ENCODE peak calls at places on chromosomes 16 and 17, in four cellular contexts. D is SK-N-SH, A is uterus, X is cardiac fibroblast. U is an unnamed sample.

GRCh38 chr17:41013606-41014005 is 4.7 kb upstream of the KRTAP3-1 start:
- DNase-seq in X (no peak), A (no peak), D (no peak), U (no peak)

GRCh38 chr17:8289103-8289397 is 580 bp downstream of the RANGRF start:
- DNase-seq in X (no peak), D (no peak), A (no peak), U (peak)

GRCh38 chr16:1125471-1125870 is 27.4 kb upstream of the CACNA1H start:
- DNase-seq in D (no peak), X (peak), A (no peak), U (peak)

GRCh38 chr16:86072328-86073102 is 173.6 kb downstream of the IRF8 start:
- DNase-seq in A (peak), X (peak), D (peak), U (peak)

GRCh38 chr16:35564148-35564547 is 2104.7 kb downstream of the TP53TG3F start:
- DNase-seq in D (no peak), A (no peak), X (no peak), U (no peak)

GRCh38 chr16:67311607-67312449 is 14.7 kb downstream of the KCTD19 start:
- DNase-seq in D (peak), X (peak), A (peak), U (peak)

GRCh38 chr16:65123846-65124513 is 2.1 kb upstream of the CDH11 start:
- DNase-seq in D (no peak), X (no peak), A (peak), U (no peak)

GRCh38 chr17:67063146-67063545 is 18.8 kb downstream of the CACNG1 start:
- DNase-seq in X (no peak), D (no peak), A (no peak), U (no peak)

GRCh38 chr17:6496116-6496481 is 51.8 kb downstream of the PIMREG start:
- DNase-seq in X (peak), A (no peak), D (no peak), U (no peak)

GRCh38 chr17:77526259-77526711 is 385.5 kb downstream of the SEC14L1 start:
- DNase-seq in D (no peak), A (no peak), X (no peak), U (no peak)

GRCh38 chr17:29664743-29665479 is 42.2 kb upstream of the CORO6 start:
- DNase-seq in X (peak), A (no peak), D (no peak), U (peak)

GRCh38 chr17:78831688-78832540 is 8.7 kb downstream of the USP36 start:
- DNase-seq in X (no peak), D (no peak), A (no peak), U (no peak)

GRCh38 chr16:77169650-77170236 is 21.2 kb upstream of the MON1B start:
- DNase-seq in X (peak), D (peak), A (no peak), U (peak)

GRCh38 chr17:56347646-56348045 is 194.4 kb downstream of the ANKFN1 start:
- DNase-seq in D (no peak), X (no peak), A (no peak), U (no peak)

GRCh38 chr16:67828651-67829050 is 13.5 kb upstream of the THAP11 start:
- DNase-seq in X (no peak), D (no peak), A (no peak), U (no peak)

GRCh38 chr16:74275031-74275636 is 21.5 kb upstream of the PSMD7 start:
- DNase-seq in X (peak), D (peak), A (no peak), U (peak)

GRCh38 chr17:31389673-31390381 is 1.6 kb upstream of the RAB11FIP4 start:
- DNase-seq in D (no peak), A (no peak), X (no peak), U (no peak)

GRCh38 chr17:8430966-8431365 is 4.7 kb upstream of the NDEL1 start:
- DNase-seq in A (peak), X (peak), D (no peak), U (peak)

GRCh38 chr17:30005709-30006320 is 64.4 kb downstream of the EFCAB5 start:
- DNase-seq in A (no peak), X (peak), D (no peak), U (no peak)

GRCh38 chr16:29877266-29877961 is 14.4 kb upstream of the CDIPT start:
- DNase-seq in X (peak), A (no peak), D (peak), U (no peak)

GRCh38 chr16:30092373-30093010 is 768 bp upstream of the TBX6 start:
- DNase-seq in D (peak), A (peak), X (peak), U (peak)

GRCh38 chr16:71648162-71648561 is 22.2 kb downstream of the MARVELD3 start:
- DNase-seq in D (no peak), X (no peak), A (no peak), U (no peak)

GRCh38 chr17:4433515-4434031 is at the start of gene SPNS3:
- DNase-seq in D (no peak), X (no peak), A (no peak), U (no peak)

GRCh38 chr16:53530046-53530445 is 27.0 kb upstream of the AKTIP start:
- DNase-seq in D (peak), A (no peak), X (no peak), U (no peak)

GRCh38 chr17:63772801-63773271 is 561 bp downstream of the CCDC47 start:
- DNase-seq in D (peak), A (no peak), X (peak), U (peak)

GRCh38 chr16:4477966-4478365 is 1.8 kb downstream of the HMOX2 start:
- DNase-seq in A (no peak), D (peak), X (peak), U (peak)

GRCh38 chr17:63433746-63434591 is 12.1 kb downstream of the CYB561 start:
- DNase-seq in D (peak), X (peak), A (peak), U (peak)

GRCh38 chr17:77455111-77455877 is 314.5 kb downstream of the SEC14L1 start:
- DNase-seq in A (no peak), D (no peak), X (peak), U (peak)

GRCh38 chr16:87945351-87946042 is 5.7 kb upstream of the BANP start:
- DNase-seq in D (peak), A (peak), X (peak), U (peak)

GRCh38 chr16:87661561-87661960 is 59.3 kb downstream of the JPH3 start:
- DNase-seq in D (no peak), X (peak), A (no peak), U (peak)

GRCh38 chr16:85365120-85365519 is 248.0 kb upstream of the GSE1 start:
- DNase-seq in A (no peak), D (no peak), X (no peak), U (no peak)

GRCh38 chr16:27177031-27177774 is 26.1 kb upstream of the KDM8 start:
- DNase-seq in D (no peak), A (no peak), X (peak), U (peak)

GRCh38 chr16:50021509-50021908 is 3.5 kb upstream of the CNEP1R1 start:
- DNase-seq in X (peak), D (no peak), A (no peak), U (no peak)

GRCh38 chr17:28760987-28761562 is 17.3 kb downstream of the TRAF4 start:
- DNase-seq in A (peak), D (no peak), X (peak), U (peak)

GRCh38 chr17:43983196-43983514 is 21.3 kb upstream of the NAGS start:
- DNase-seq in D (no peak), A (no peak), X (no peak), U (no peak)

GRCh38 chr17:43986225-43986981 is 18.0 kb upstream of the NAGS start:
- DNase-seq in X (no peak), A (no peak), D (no peak), U (no peak)

GRCh38 chr17:43982171-43982570 is 22.3 kb upstream of the NAGS start:
- DNase-seq in X (no peak), A (no peak), D (no peak), U (no peak)

GRCh38 chr17:43984521-43984920 is 19.9 kb upstream of the NAGS start:
- DNase-seq in D (peak), A (no peak), X (no peak), U (no peak)

DNA sequence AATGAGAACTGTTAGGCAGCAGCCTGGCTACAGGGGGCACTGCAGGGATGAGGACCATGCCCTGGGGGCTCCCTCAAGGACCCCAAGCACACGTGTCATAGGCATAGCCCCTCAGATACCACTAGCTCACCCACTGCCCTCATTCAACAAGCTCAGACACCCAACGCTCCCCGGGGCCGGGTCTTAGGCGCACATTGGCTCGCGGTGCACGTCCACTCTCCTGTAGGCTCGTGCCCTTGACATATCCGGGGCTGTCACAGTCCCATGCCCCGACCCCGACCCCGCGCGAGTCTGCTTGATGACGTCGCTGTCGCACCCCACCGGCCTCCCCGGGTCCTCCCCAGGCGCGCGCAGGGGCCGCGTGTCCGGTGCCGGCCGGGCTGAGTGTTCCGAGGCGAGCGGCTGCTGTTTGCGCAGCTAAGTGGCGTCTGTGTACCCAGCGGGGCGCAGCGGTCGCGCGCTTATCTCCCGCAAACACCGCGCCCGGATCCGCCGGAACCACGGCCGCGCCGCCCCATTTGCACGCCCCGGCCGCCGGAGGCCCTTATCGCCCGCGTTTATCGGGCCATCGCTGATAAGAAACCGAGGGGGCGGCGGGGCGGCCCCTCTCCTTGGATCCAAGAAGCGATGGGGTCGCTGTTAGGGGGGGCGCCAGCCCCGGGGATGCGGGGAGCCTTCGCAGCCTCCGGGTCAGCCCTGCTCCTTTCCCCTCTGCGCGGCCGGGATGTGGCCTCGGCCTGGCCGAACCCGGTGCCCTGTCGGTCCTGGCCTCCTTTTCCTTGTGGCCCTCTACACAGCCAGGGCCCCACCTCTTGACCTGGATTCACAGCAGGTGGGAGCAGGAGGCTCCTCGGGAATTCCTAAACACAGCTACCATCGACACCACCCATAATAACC is 20.7 kb upstream of the NAGS start:
- DNase-seq in D (peak), X (no peak), A (no peak), U (no peak)
- TF ChIP-seq CTCF in D (peak), X (peak), A (no peak), U (peak)

DNA sequence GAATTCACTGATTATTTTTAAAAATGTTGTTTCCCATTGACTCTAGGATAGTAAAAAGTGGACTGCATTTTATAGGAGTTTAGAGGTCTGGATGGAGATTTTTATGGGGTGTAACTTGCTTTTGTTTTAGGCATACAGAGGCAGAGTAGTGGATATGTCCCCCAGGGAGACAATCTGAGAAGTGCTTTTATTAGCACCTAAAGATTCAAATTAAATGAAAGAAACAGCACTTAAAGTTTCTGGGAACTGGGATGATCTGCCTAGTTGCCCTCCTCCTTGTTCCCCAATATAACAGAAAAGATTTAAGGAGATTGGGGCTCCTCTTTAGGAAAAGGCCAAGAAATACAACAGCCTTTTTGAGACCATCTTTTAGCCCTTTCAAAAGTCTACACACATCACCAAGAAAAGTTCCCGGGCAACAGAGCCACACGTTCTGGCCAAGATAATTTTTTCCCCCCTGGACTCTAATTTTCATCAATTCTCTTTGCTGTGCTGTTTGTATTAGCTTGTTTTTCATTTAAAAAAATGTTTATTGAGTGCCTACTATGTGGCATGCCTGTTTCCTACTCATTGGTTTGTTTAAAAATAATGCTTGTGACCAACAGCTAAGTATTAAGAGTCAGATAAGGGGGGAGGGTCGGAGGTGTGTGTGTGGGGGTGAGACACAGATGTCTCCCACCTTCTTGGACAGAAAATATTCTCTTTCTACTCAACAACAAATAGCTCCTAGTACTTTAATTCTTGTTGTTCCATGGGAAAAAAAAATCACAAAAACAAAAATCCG is 2.4 kb upstream of the IGF2BP1 start:
- DNase-seq in A (no peak), D (no peak), X (no peak), U (no peak)
- H3K4me3 ChIP-seq in A (no peak), D (no peak), X (no peak), U (no peak)

GRCh38 chr17:69084911-69085310 is 24.2 kb upstream of the ABCA9 start:
- DNase-seq in D (peak), A (no peak), X (no peak), U (no peak)
- TF ChIP-seq CTCF in D (peak), A (no peak), X (peak), U (peak)

DNA sequence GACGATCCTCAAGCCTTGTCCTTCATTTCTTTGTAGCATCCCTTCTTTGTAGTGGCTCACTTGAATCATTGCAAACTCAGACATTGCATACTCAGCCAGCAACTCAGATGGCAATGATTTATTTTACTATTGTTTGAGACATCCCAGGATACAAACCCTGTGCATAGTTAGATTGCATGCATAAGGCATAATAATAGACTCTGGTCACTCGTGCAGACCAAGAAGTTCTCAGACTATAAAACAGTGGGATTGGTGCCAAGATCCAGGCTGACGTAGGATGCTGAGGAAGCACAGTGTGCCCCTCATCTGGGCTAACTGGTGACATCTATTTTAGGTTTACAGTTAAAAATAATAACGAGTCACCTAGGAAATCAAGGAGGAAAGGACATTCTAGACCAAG is 142.3 kb downstream of the PMP22 start:
- DNase-seq in D (no peak), X (no peak), A (no peak), U (no peak)
- H3K4me3 ChIP-seq in D (no peak), X (no peak), A (no peak), U (no peak)

DNA sequence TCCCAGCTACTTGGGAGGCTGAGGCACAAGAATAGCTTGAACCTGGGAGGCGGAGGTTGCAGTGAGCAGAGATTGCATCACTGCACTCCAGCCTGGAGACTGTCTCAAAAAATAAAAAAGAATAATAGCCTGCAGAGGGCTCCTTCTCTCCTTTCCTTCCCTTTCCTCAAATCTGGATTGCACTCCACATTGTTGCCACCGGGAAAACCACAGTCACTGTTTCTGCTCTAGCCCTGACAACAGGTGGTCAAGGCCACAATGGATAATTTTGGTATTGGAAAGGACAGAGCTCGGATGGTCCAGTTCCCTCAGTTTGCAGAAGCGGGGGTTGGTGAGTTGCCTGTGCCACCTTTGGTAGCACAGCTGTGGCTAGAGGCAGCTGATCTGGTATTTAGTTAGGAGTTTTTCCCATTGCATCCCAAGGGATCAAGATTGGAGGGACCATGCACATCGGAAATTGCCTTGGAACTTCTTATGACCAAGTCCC is 44.7 kb upstream of the PRSS54 start:
- DNase-seq in A (no peak), X (peak), D (peak), U (peak)
- TF ChIP-seq CTCF in A (no peak), X (peak), D (peak), U (peak)

GRCh38 chr17:80650339-80650672 is 105.7 kb downstream of the RPTOR start:
- DNase-seq in A (no peak), D (no peak), X (no peak), U (no peak)
- H3K4me3 ChIP-seq in A (no peak), D (no peak), X (no peak), U (no peak)

GRCh38 chr17:82215095-82215971 is 2.7 kb upstream of the CCDC57 start:
- DNase-seq in X (peak), A (no peak), D (peak), U (no peak)

GRCh38 chr17:82215972-82216300 is 3.3 kb upstream of the CCDC57 start:
- DNase-seq in A (no peak), X (no peak), D (peak), U (no peak)

GRCh38 chr17:82214012-82214628 is 1.5 kb upstream of the CCDC57 start:
- DNase-seq in X (no peak), D (peak), A (no peak), U (no peak)

GRCh38 chr17:82213251-82214011 is 789 bp upstream of the CCDC57 start:
- DNase-seq in A (peak), D (peak), X (peak), U (peak)

DNA sequence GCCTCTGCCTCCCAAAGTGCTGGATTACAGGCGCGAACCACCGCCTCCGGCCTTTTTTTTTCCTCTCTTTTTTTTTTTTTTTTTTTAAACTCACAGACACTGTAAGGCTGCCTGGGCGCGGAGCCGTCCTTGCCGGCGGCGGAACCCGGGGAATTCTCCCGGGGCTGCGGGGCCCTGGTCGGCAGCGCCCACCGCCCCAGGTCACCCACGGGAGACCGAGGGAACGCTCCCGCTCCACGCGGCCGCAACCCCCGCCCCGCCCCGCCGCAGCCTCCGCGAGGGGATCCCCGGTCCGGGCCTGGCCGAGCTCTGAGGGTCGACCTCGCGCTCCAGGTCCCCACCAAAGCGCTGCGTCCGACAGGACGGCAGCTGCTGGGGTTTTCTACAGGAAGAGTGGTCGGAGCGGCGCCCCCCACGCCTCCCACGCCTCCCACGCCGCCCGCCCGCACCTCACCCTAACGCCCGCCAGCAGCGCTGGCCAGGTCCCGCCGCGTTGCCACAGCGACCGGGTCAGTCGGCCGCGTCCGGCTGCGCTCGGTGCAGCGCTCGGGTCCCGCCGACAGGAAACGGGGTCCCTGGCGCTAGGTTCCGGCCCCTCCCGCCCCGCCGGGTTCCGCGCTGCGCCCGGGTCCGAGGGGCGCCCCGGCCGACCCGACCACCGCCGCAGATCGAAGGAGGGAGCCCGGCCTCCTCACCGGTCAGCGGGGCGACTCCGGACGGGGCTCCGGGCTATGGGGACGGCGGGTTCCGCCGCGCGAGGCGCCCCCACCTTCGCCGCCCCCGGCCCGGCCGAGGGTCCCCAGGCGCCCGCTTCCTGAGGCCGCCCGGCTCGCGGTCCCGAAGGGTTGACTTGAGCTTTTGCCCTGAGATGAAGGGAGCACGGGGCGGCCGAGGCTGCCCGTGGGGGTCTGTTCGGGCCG is at the start of gene CCDC57:
- DNase-seq in D (peak), X (peak), A (peak), U (peak)
- TF ChIP-seq CTCF in D (no peak), X (no peak), A (no peak), U (no peak)

U was measured in astrocyte of the spinal cord.